ENCODE peak calls at places on chromosomes 11 and 22, in seven cellular contexts. One of them, this sample, is unnamed.

GRCh38 chr11:84241374-84242131 is 955.4 kb upstream of the CCDC90B start:
- DNase-seq in GM23338: peak; percentile 10
- DNase-seq in SK-N-SH: no peak
- DNase-seq in neural progenitor cell: no peak
- DNase-seq in MM.1S: no peak
- DNase-seq in GM23248: no peak
- DNase-seq in PC-3: no peak
- DNase-seq in this sample: no peak

GRCh38 chr11:72079776-72080325 is 491 bp downstream of the NUMA1 start:
- DNase-seq in PC-3: no peak
- DNase-seq in GM23248: peak; percentile 51
- DNase-seq in neural progenitor cell: no peak
- DNase-seq in SK-N-SH: peak; percentile 80
- DNase-seq in GM23338: peak; percentile 10
- DNase-seq in MM.1S: no peak
- DNase-seq in this sample: no peak

GRCh38 chr22:29797351-29797750 is 30.2 kb downstream of the UQCR10 start:
- DNase-seq in neural progenitor cell: no peak
- DNase-seq in SK-N-SH: no peak
- DNase-seq in MM.1S: no peak
- DNase-seq in PC-3: no peak
- DNase-seq in GM23248: no peak
- DNase-seq in GM23338: no peak
- DNase-seq in this sample: no peak

GRCh38 chr22:27405672-27406388 is 395.7 kb downstream of the MN1 start:
- DNase-seq in neural progenitor cell: peak; percentile 80
- DNase-seq in GM23248: peak; percentile 74
- DNase-seq in SK-N-SH: peak; percentile 82
- DNase-seq in PC-3: peak; percentile 68
- DNase-seq in MM.1S: peak; percentile 11
- DNase-seq in GM23338: peak; percentile 72
- DNase-seq in this sample: peak; percentile 64

GRCh38 chr11:72836111-72836510 is 21.9 kb downstream of the ATG16L2 start:
- DNase-seq in SK-N-SH: no peak
- DNase-seq in GM23338: no peak
- DNase-seq in GM23248: no peak
- DNase-seq in MM.1S: no peak
- DNase-seq in PC-3: peak; percentile 1
- DNase-seq in neural progenitor cell: no peak
- DNase-seq in this sample: no peak

GRCh38 chr11:27898166-27898565 is 197.9 kb upstream of the BDNF start:
- DNase-seq in GM23248: peak; percentile 14
- DNase-seq in MM.1S: no peak
- DNase-seq in PC-3: peak; percentile 71
- DNase-seq in GM23338: no peak
- DNase-seq in neural progenitor cell: no peak
- DNase-seq in SK-N-SH: no peak
- DNase-seq in this sample: no peak

GRCh38 chr22:50717709-50718351 is 20.2 kb upstream of the ACR start:
- DNase-seq in SK-N-SH: no peak
- DNase-seq in neural progenitor cell: no peak
- DNase-seq in GM23338: no peak
- DNase-seq in PC-3: no peak
- DNase-seq in MM.1S: no peak
- DNase-seq in GM23248: no peak
- DNase-seq in this sample: no peak

GRCh38 chr11:105392546-105392945 is 217.3 kb upstream of the GRIA4 start:
- DNase-seq in PC-3: peak; percentile 10
- DNase-seq in GM23248: no peak
- DNase-seq in SK-N-SH: no peak
- DNase-seq in MM.1S: no peak
- DNase-seq in GM23338: no peak
- DNase-seq in neural progenitor cell: no peak
- DNase-seq in this sample: no peak

GRCh38 chr11:61963282-61964057 is 4.0 kb downstream of the FTH1 start:
- DNase-seq in neural progenitor cell: no peak
- DNase-seq in SK-N-SH: no peak
- DNase-seq in GM23248: peak; percentile 61
- DNase-seq in PC-3: peak; percentile 48
- DNase-seq in GM23338: no peak
- DNase-seq in MM.1S: peak; percentile 19
- DNase-seq in this sample: no peak

GRCh38 chr22:41927813-41928212 is 1.2 kb upstream of the TNFRSF13C start:
- DNase-seq in SK-N-SH: no peak
- DNase-seq in MM.1S: no peak
- DNase-seq in neural progenitor cell: no peak
- DNase-seq in GM23248: no peak
- DNase-seq in PC-3: no peak
- DNase-seq in GM23338: no peak
- DNase-seq in this sample: no peak

GRCh38 chr22:31723699-31724098 is 26.2 kb downstream of the PRR14L start:
- DNase-seq in MM.1S: no peak
- DNase-seq in neural progenitor cell: no peak
- DNase-seq in SK-N-SH: no peak
- DNase-seq in GM23248: no peak
- DNase-seq in GM23338: no peak
- DNase-seq in PC-3: no peak
- DNase-seq in this sample: no peak

GRCh38 chr11:126083829-126084607 is 21.4 kb upstream of the CDON start:
- DNase-seq in PC-3: no peak
- DNase-seq in GM23338: no peak
- DNase-seq in SK-N-SH: peak; percentile 51
- DNase-seq in neural progenitor cell: peak; percentile 91
- DNase-seq in MM.1S: peak; percentile 61
- DNase-seq in GM23248: no peak
- DNase-seq in this sample: no peak

GRCh38 chr22:22046370-22046769 is 63.8 kb upstream of the TOP3B start:
- DNase-seq in GM23338: no peak
- DNase-seq in MM.1S: no peak
- DNase-seq in GM23248: no peak
- DNase-seq in PC-3: no peak
- DNase-seq in SK-N-SH: no peak
- DNase-seq in neural progenitor cell: no peak
- DNase-seq in this sample: no peak

GRCh38 chr22:39995346-39996252 is 845 bp downstream of the FAM83F start:
- DNase-seq in GM23248: no peak
- DNase-seq in PC-3: no peak
- DNase-seq in neural progenitor cell: no peak
- DNase-seq in MM.1S: no peak
- DNase-seq in SK-N-SH: no peak
- DNase-seq in GM23338: no peak
- DNase-seq in this sample: no peak

DNA sequence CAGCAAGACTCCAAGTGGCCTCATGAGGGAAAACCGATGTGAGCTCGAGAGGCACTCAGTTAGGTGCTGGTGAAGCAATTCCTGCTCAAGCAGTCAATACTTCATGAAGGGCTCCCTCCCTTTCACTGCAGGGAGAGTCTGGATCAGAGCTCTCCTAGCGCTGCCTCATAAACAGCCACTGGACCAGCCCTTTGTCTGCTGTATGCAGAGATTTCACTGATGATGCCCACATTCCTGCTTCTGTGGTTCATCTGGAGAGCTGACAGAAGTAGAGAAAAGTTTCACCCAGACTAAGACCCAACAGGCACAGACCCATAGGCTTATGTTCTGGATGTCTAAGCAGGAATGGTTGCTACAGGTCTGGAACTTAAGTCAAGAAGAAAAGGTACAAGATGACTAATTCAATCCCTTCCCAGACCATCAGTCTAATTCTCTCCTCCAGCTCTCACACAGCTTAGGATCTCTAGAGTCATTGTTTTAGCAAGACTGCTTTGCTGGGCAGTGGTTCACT is 4.0 kb downstream of the UCP2 start:
- DNase-seq in PC-3: no peak
- DNase-seq in neural progenitor cell: no peak
- DNase-seq in GM23338: no peak
- DNase-seq in GM23248: peak; percentile 64
- DNase-seq in SK-N-SH: no peak
- DNase-seq in MM.1S: no peak
- DNase-seq in this sample: no peak
- H3F3A ChIP-seq in PC-3: no peaks in the 10 kb centered on the region
- H3F3A ChIP-seq in neural progenitor cell: peaks cover 33% of the 10 kb centered on the region
- H3F3A ChIP-seq in GM23338: peaks cover 2% of the 10 kb centered on the region
- H3F3A ChIP-seq in GM23248: peaks cover 9% of the 10 kb centered on the region
- H3F3A ChIP-seq in SK-N-SH: peaks cover 2% of the 10 kb centered on the region
- H3F3A ChIP-seq in MM.1S: peaks cover 49% of the 10 kb centered on the region
- H3F3A ChIP-seq in this sample: peaks cover 14% of the 10 kb centered on the region

DNA sequence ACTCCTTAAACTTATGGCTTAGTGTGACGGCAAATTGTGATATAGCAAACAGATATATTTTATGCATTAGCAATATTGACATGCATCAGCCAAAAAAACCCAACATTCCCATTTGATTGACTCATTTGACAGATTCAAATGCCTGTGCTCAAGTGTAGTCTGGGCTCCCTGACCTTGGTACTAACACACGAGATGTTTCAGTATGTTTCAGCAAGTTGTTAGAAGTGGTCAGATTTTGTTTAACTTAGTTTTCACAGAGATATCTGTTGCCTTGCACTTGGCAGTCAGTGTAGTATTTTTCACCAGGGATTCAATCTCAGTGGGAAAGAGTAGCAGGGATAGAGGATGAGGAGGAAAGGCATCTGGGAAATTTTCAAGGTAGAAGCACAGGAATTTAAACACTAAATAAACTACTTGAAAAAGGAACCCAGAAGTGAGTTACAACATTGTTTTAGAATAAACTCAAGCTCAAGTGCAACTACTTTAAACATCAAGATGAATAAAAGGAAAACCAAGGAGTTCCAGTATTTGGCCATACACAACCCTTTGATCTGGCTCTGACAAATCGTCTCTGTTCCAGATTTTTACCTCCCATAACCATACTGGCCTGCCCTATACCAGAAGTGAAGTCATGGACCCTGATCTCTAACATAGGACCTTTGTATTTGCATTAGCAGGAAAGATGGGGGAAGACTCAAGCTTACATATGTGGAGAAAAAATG is 56.5 kb upstream of the BLID start:
- DNase-seq in GM23248: peak; percentile 19
- DNase-seq in PC-3: peak; percentile 79
- DNase-seq in neural progenitor cell: no peak
- DNase-seq in SK-N-SH: no peak
- DNase-seq in MM.1S: no peak
- DNase-seq in GM23338: no peak
- DNase-seq in this sample: no peak
- H3K4me1 ChIP-seq in GM23248: peaks cover 94% of the 10 kb centered on the region
- H3K4me1 ChIP-seq in PC-3: peaks cover 91% of the 10 kb centered on the region
- H3K4me1 ChIP-seq in neural progenitor cell: no peaks in the 10 kb centered on the region
- H3K4me1 ChIP-seq in SK-N-SH: peaks cover 20% of the 10 kb centered on the region
- H3K4me1 ChIP-seq in MM.1S: no peaks in the 10 kb centered on the region
- H3K4me1 ChIP-seq in GM23338: peaks cover 6% of the 10 kb centered on the region
- H3K4me1 ChIP-seq in this sample: peaks cover 53% of the 10 kb centered on the region

DNA sequence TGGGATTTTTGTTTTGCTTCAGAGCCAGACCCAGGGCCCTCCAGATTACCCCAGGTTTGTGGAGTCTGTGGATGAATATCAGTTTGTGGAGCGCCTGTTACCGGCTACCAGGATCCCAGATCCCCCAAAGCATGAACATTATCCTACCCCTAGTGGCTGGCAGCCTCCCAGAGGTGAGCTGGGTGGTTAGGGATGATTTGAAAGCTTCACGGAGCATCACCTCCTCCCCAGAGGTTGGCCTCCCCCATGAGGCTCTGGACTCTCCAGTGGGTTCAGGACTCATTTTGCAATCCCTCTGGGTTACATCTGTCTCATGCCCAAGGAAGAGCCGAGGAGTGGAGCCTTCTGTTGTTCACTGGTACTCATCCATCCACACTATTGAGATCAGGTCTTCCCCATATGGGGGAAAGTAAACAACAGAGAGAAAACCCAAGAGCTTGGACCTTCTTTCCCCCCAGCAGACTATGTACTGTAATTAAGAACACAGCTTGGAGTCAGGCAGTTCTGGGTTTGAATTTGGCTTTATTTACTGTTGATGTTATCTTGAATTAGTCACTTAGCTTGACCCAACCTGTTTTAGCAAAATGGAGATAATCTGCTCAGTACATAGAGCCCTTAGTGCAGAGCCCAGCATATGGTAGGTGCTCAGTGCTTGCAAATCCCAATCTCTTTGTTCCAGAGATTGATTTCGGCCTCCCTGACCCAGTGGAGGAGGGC is 2.5 kb downstream of the MRPL49 start:
- DNase-seq in neural progenitor cell: no peak
- DNase-seq in SK-N-SH: no peak
- DNase-seq in GM23248: no peak
- DNase-seq in PC-3: no peak
- DNase-seq in GM23338: no peak
- DNase-seq in MM.1S: no peak
- DNase-seq in this sample: no peak
- H3F3A ChIP-seq in neural progenitor cell: peaks cover 36% of the 10 kb centered on the region
- H3F3A ChIP-seq in SK-N-SH: peaks cover 19% of the 10 kb centered on the region
- H3F3A ChIP-seq in GM23248: peaks cover 32% of the 10 kb centered on the region
- H3F3A ChIP-seq in PC-3: peaks cover 9% of the 10 kb centered on the region
- H3F3A ChIP-seq in GM23338: peaks cover 27% of the 10 kb centered on the region
- H3F3A ChIP-seq in MM.1S: peaks cover 56% of the 10 kb centered on the region
- H3F3A ChIP-seq in this sample: peaks cover 75% of the 10 kb centered on the region

GRCh38 chr22:35307892-35308291 is 8.2 kb downstream of the TOM1 start:
- DNase-seq in neural progenitor cell: no peak
- DNase-seq in GM23338: no peak
- DNase-seq in SK-N-SH: no peak
- DNase-seq in MM.1S: peak; percentile 13
- DNase-seq in PC-3: no peak
- DNase-seq in GM23248: no peak
- DNase-seq in this sample: no peak

GRCh38 chr22:35303029-35303624 is 3.4 kb downstream of the TOM1 start:
- DNase-seq in PC-3: no peak
- DNase-seq in GM23248: peak; percentile 46
- DNase-seq in GM23338: no peak
- DNase-seq in neural progenitor cell: no peak
- DNase-seq in MM.1S: no peak
- DNase-seq in SK-N-SH: no peak
- DNase-seq in this sample: no peak

GRCh38 chr22:35307372-35307771 is 7.7 kb downstream of the TOM1 start:
- DNase-seq in PC-3: no peak
- DNase-seq in GM23338: no peak
- DNase-seq in GM23248: no peak
- DNase-seq in MM.1S: no peak
- DNase-seq in SK-N-SH: no peak
- DNase-seq in neural progenitor cell: no peak
- DNase-seq in this sample: no peak

GRCh38 chr22:35306350-35306967 is 6.8 kb downstream of the TOM1 start:
- DNase-seq in MM.1S: no peak
- DNase-seq in SK-N-SH: no peak
- DNase-seq in GM23248: peak; percentile 36
- DNase-seq in PC-3: no peak
- DNase-seq in neural progenitor cell: peak; percentile 77
- DNase-seq in GM23338: no peak
- DNase-seq in this sample: no peak

DNA sequence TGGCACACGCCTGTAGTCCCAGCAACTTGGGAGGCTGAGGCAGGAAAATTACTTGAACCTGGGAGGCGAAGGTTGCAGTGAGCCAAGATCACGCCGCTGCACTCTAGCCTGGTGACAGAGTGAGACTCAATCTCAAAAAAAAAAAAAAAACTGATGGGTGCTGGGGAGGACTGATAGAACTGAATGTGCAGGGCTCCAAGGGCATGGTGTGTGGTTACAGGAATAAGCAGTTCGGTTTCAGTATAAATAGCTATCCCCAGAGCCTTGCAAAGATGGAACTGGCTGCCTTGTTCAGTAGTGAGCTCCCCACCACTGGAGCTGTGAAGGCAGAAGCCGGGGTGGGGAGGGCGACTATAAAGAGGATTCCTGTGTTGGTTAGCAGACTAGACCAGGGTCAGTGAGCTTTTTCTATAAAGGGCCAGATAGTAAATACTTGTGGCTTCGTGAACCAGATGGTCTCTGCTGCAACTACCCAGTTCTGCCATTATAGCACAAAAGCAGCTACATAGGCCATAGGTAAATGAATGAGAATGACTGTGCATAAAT is 5.9 kb downstream of the TOM1 start:
- DNase-seq in neural progenitor cell: no peak
- DNase-seq in MM.1S: no peak
- DNase-seq in GM23248: no peak
- DNase-seq in SK-N-SH: no peak
- DNase-seq in PC-3: no peak
- DNase-seq in GM23338: no peak
- DNase-seq in this sample: no peak
- H3K4me1 ChIP-seq in neural progenitor cell: peaks cover 17% of the 10 kb centered on the region
- H3K4me1 ChIP-seq in MM.1S: peaks cover 42% of the 10 kb centered on the region
- H3K4me1 ChIP-seq in GM23248: peaks cover 23% of the 10 kb centered on the region
- H3K4me1 ChIP-seq in SK-N-SH: peaks cover 12% of the 10 kb centered on the region
- H3K4me1 ChIP-seq in PC-3: peaks cover 19% of the 10 kb centered on the region
- H3K4me1 ChIP-seq in GM23338: peaks cover 4% of the 10 kb centered on the region
- H3K4me1 ChIP-seq in this sample: peaks cover 47% of the 10 kb centered on the region